ENCODE peak calls at places on chromosomes 5 and 9, in seven cellular contexts. One of them, this sample, is unnamed.
A peak's percentile ranks its signal among the peaks of the same experiment; 100 is the strongest.

GRCh38 chr9:26537211-26537610 is 355.4 kb downstream of the CAAP1 start:
- DNase-seq in cardiac muscle cell: no peak
- DNase-seq in fibroblast of mammary gland: no peak
- DNase-seq in spleen: no peak
- DNase-seq in BE2C: no peak
- DNase-seq in GM23338: peak; percentile 5
- DNase-seq in AG10803: no peak
- DNase-seq in this sample: no peak

GRCh38 chr5:133792025-133792424 is 176.4 kb downstream of the C5orf15 start:
- DNase-seq in fibroblast of mammary gland: no peak
- DNase-seq in BE2C: no peak
- DNase-seq in cardiac muscle cell: no peak
- DNase-seq in spleen: no peak
- DNase-seq in GM23338: no peak
- DNase-seq in AG10803: no peak
- DNase-seq in this sample: no peak

GRCh38 chr5:14410068-14410941 is 171.3 kb upstream of the OTULINL start:
- DNase-seq in AG10803: peak; percentile 40
- DNase-seq in cardiac muscle cell: peak; percentile 38
- DNase-seq in fibroblast of mammary gland: peak; percentile 92
- DNase-seq in spleen: no peak
- DNase-seq in BE2C: peak; percentile 75
- DNase-seq in GM23338: no peak
- DNase-seq in this sample: no peak

GRCh38 chr9:72353455-72354116 is 11.4 kb downstream of the ZFAND5 start:
- DNase-seq in spleen: no peak
- DNase-seq in AG10803: no peak
- DNase-seq in cardiac muscle cell: no peak
- DNase-seq in GM23338: no peak
- DNase-seq in BE2C: no peak
- DNase-seq in fibroblast of mammary gland: no peak
- DNase-seq in this sample: no peak

GRCh38 chr9:126395439-126396212 is 69.0 kb downstream of the MVB12B start:
- DNase-seq in cardiac muscle cell: peak; percentile 49
- DNase-seq in fibroblast of mammary gland: peak; percentile 71
- DNase-seq in AG10803: peak; percentile 43
- DNase-seq in BE2C: no peak
- DNase-seq in GM23338: no peak
- DNase-seq in spleen: no peak
- DNase-seq in this sample: no peak

GRCh38 chr9:136544549-136545064 is 1.2 kb downstream of the NOTCH1 start:
- DNase-seq in cardiac muscle cell: peak; percentile 29
- DNase-seq in spleen: peak; percentile 95
- DNase-seq in fibroblast of mammary gland: peak; percentile 15
- DNase-seq in GM23338: no peak
- DNase-seq in BE2C: no peak
- DNase-seq in AG10803: no peak
- DNase-seq in this sample: peak; percentile 93

GRCh38 chr5:148414848-148415247 is 31.1 kb downstream of the FBXO38 start:
- DNase-seq in cardiac muscle cell: no peak
- DNase-seq in fibroblast of mammary gland: no peak
- DNase-seq in BE2C: no peak
- DNase-seq in AG10803: no peak
- DNase-seq in spleen: no peak
- DNase-seq in GM23338: no peak
- DNase-seq in this sample: no peak

GRCh38 chr5:75677607-75678006 is 39.6 kb downstream of the POC5 start:
- DNase-seq in AG10803: no peak
- DNase-seq in cardiac muscle cell: peak; percentile 21
- DNase-seq in GM23338: no peak
- DNase-seq in fibroblast of mammary gland: no peak
- DNase-seq in BE2C: no peak
- DNase-seq in spleen: no peak
- DNase-seq in this sample: no peak

GRCh38 chr9:132538071-132538470 is 44.3 kb upstream of the BARHL1 start:
- DNase-seq in fibroblast of mammary gland: no peak
- DNase-seq in GM23338: no peak
- DNase-seq in AG10803: no peak
- DNase-seq in cardiac muscle cell: no peak
- DNase-seq in spleen: no peak
- DNase-seq in BE2C: no peak
- DNase-seq in this sample: no peak

GRCh38 chr9:114397219-114397847 is 9.6 kb upstream of the AKNA start:
- DNase-seq in cardiac muscle cell: no peak
- DNase-seq in spleen: no peak
- DNase-seq in BE2C: no peak
- DNase-seq in AG10803: no peak
- DNase-seq in GM23338: peak; percentile 62
- DNase-seq in fibroblast of mammary gland: no peak
- DNase-seq in this sample: no peak

GRCh38 chr9:114394523-114395193 is 6.9 kb upstream of the AKNA start:
- DNase-seq in AG10803: peak; percentile 35
- DNase-seq in spleen: no peak
- DNase-seq in GM23338: no peak
- DNase-seq in fibroblast of mammary gland: no peak
- DNase-seq in BE2C: no peak
- DNase-seq in cardiac muscle cell: peak; percentile 40
- DNase-seq in this sample: no peak

GRCh38 chr9:114396558-114397218 is 8.9 kb upstream of the AKNA start:
- DNase-seq in BE2C: no peak
- DNase-seq in GM23338: peak; percentile 49
- DNase-seq in spleen: no peak
- DNase-seq in cardiac muscle cell: peak; percentile 89
- DNase-seq in AG10803: peak; percentile 97
- DNase-seq in fibroblast of mammary gland: peak; percentile 52
- DNase-seq in this sample: peak; percentile 68

GRCh38 chr9:114395196-114395595 is 7.4 kb upstream of the AKNA start:
- DNase-seq in AG10803: no peak
- DNase-seq in spleen: no peak
- DNase-seq in cardiac muscle cell: no peak
- DNase-seq in BE2C: no peak
- DNase-seq in fibroblast of mammary gland: no peak
- DNase-seq in GM23338: no peak
- DNase-seq in this sample: no peak

DNA sequence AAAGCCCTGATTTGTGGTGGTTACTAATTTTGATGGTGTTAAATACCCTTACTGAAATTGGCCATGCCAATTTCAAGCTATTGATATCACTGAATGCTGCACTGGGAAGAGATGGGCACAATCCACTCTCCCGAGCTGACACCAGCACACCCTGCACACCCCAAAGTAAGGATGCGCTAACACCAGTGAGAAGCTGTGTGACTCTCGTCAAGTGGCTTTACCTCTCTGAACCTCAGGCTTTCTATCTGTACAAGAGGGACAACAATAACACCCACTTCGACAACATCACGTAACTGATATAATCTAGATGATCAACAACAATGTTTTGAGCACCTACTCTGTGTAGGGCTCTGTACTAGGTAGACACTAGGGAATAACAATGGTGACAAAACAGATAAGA is 8.0 kb upstream of the AKNA start:
- DNase-seq in GM23338: no peak
- DNase-seq in AG10803: no peak
- DNase-seq in cardiac muscle cell: no peak
- DNase-seq in BE2C: no peak
- DNase-seq in spleen: no peak
- DNase-seq in fibroblast of mammary gland: no peak
- DNase-seq in this sample: no peak
- H3K4me3 ChIP-seq in GM23338: no peak overlapping the region
- H3K4me3 ChIP-seq in AG10803: no peak overlapping the region
- H3K4me3 ChIP-seq in cardiac muscle cell: no peak overlapping the region
- H3K4me3 ChIP-seq in BE2C: no peak overlapping the region
- H3K4me3 ChIP-seq in spleen: no peak overlapping the region
- H3K4me3 ChIP-seq in fibroblast of mammary gland: no peak overlapping the region
- H3K4me3 ChIP-seq in this sample: no peak overlapping the region

GRCh38 chr9:2023042-2023441 is 7.9 kb downstream of the SMARCA2 start:
- DNase-seq in BE2C: no peak
- DNase-seq in fibroblast of mammary gland: no peak
- DNase-seq in cardiac muscle cell: no peak
- DNase-seq in AG10803: no peak
- DNase-seq in spleen: no peak
- DNase-seq in GM23338: no peak
- DNase-seq in this sample: no peak

GRCh38 chr9:2026181-2026580 is 11.0 kb downstream of the SMARCA2 start:
- DNase-seq in BE2C: no peak
- DNase-seq in GM23338: no peak
- DNase-seq in AG10803: no peak
- DNase-seq in cardiac muscle cell: no peak
- DNase-seq in spleen: no peak
- DNase-seq in fibroblast of mammary gland: no peak
- DNase-seq in this sample: no peak

GRCh38 chr9:2023532-2023931 is 8.4 kb downstream of the SMARCA2 start:
- DNase-seq in BE2C: no peak
- DNase-seq in AG10803: no peak
- DNase-seq in fibroblast of mammary gland: no peak
- DNase-seq in cardiac muscle cell: no peak
- DNase-seq in spleen: no peak
- DNase-seq in GM23338: no peak
- DNase-seq in this sample: no peak

GRCh38 chr9:2026598-2026997 is 11.5 kb downstream of the SMARCA2 start:
- DNase-seq in GM23338: no peak
- DNase-seq in cardiac muscle cell: no peak
- DNase-seq in spleen: no peak
- DNase-seq in AG10803: no peak
- DNase-seq in fibroblast of mammary gland: no peak
- DNase-seq in BE2C: no peak
- DNase-seq in this sample: no peak

DNA sequence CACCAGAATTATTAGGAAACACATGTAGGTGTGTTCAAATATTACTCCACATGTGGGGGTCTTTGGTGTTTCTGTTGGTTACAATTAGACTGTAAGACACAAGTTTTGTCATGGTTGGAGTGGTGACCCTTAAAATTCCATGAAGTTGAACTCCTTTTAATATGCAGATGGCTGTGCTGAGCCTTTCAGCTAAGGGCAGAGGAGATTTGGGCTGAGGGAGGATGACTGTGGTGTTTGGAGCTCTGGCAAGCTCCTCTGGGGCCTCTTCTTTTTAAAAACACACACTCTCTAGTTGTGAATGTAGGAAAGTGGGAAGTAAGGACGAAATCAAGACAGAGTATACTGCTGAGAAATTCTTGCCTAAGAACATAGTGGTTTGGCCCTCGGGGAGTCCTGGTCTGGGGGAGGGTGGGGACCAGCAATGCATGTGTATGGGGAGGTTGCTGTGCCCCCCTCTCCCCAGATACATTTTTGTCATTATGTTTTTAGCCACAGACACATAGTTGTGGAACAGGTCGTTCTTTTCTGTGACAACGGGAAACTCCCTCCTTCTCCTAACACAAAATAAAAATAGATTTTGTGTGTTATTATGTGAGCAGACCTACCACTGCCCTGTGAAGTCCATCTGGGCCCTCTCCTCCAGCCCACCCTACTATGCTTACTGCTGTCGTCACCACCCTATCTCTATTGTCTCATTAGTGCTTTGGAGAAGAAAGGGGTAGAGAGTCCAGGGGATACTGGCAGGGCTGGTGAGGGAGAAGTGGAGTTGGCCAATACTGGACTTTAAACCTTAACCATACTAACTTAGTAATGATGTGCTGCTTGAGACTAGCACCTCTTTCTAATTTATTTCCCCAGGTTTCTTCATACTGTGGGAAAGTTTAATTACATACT is 10.0 kb downstream of the SMARCA2 start:
- DNase-seq in fibroblast of mammary gland: no peak
- DNase-seq in AG10803: peak; percentile 83
- DNase-seq in spleen: no peak
- DNase-seq in GM23338: peak; percentile 15
- DNase-seq in BE2C: no peak
- DNase-seq in cardiac muscle cell: peak; percentile 15
- DNase-seq in this sample: no peak
- H3K4me3 ChIP-seq in fibroblast of mammary gland: no peak overlapping the region
- H3K4me3 ChIP-seq in AG10803: no peak overlapping the region
- H3K4me3 ChIP-seq in spleen: no peak overlapping the region
- H3K4me3 ChIP-seq in GM23338: no peak overlapping the region
- H3K4me3 ChIP-seq in BE2C: no peak overlapping the region
- H3K4me3 ChIP-seq in cardiac muscle cell: no peak overlapping the region
- H3K4me3 ChIP-seq in this sample: no peak overlapping the region

GRCh38 chr5:7585807-7586206 is 189.9 kb downstream of the ADCY2 start:
- DNase-seq in fibroblast of mammary gland: no peak
- DNase-seq in AG10803: no peak
- DNase-seq in spleen: no peak
- DNase-seq in GM23338: no peak
- DNase-seq in BE2C: no peak
- DNase-seq in cardiac muscle cell: no peak
- DNase-seq in this sample: no peak
- H3K4me3 ChIP-seq in fibroblast of mammary gland: no peak overlapping the region
- H3K4me3 ChIP-seq in AG10803: no peak overlapping the region
- H3K4me3 ChIP-seq in spleen: no peak overlapping the region
- H3K4me3 ChIP-seq in GM23338: no peak overlapping the region
- H3K4me3 ChIP-seq in BE2C: no peak overlapping the region
- H3K4me3 ChIP-seq in cardiac muscle cell: no peak overlapping the region
- H3K4me3 ChIP-seq in this sample: no peak overlapping the region

DNA sequence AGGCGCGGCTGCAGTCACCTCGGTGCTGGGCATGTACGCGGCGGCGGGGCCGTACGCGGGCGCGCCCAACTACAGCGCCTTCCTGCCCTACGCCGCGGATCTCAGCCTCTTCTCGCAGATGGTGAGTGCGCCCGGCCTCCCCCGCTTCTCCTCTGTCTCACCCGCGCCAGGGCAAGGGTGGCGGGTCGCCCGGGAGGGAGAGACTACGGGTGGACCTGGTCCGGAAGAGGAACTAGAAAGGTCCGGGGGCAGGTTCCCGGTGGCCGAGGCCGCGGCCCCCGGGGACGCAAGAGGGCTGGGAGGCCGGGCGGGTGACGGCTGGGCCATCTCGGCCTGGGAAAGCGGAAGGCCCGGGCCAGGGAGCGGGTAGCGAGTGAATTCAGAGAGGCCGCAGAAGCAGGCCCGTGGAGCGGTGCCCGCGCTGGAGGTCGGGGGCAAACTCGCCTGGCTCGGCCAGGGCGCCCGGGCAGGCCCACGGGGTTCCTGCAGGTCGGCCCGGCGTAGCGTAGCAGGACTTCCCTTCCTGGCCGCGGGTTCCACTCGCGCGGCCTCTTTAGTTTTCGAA is 711 bp downstream of the IRX1 start:
- DNase-seq in spleen: no peak
- DNase-seq in cardiac muscle cell: no peak
- DNase-seq in BE2C: no peak
- DNase-seq in GM23338: peak; percentile 61
- DNase-seq in AG10803: no peak
- DNase-seq in fibroblast of mammary gland: peak; percentile 7
- DNase-seq in this sample: peak; percentile 79
- H3K4me3 ChIP-seq in spleen: no peak overlapping the region
- H3K4me3 ChIP-seq in cardiac muscle cell: peak overlapping the region; percentile 65
- H3K4me3 ChIP-seq in BE2C: no peak overlapping the region
- H3K4me3 ChIP-seq in GM23338: peak overlapping the region; percentile 55
- H3K4me3 ChIP-seq in AG10803: peak overlapping the region; percentile 67
- H3K4me3 ChIP-seq in fibroblast of mammary gland: peak overlapping the region; percentile 50
- H3K4me3 ChIP-seq in this sample: peak overlapping the region; percentile 31

GRCh38 chr9:137682431-137682991 is 63.7 kb downstream of the EHMT1 start:
- DNase-seq in fibroblast of mammary gland: no peak
- DNase-seq in GM23338: no peak
- DNase-seq in cardiac muscle cell: no peak
- DNase-seq in BE2C: peak; percentile 32
- DNase-seq in spleen: peak; percentile 62
- DNase-seq in AG10803: no peak
- DNase-seq in this sample: peak; percentile 60
- H3K4me3 ChIP-seq in fibroblast of mammary gland: no peak overlapping the region
- H3K4me3 ChIP-seq in GM23338: no peak overlapping the region
- H3K4me3 ChIP-seq in cardiac muscle cell: no peak overlapping the region
- H3K4me3 ChIP-seq in BE2C: no peak overlapping the region
- H3K4me3 ChIP-seq in spleen: no peak overlapping the region
- H3K4me3 ChIP-seq in AG10803: no peak overlapping the region
- H3K4me3 ChIP-seq in this sample: no peak overlapping the region

This sample was measured in H7.